ENCODE peak calls at places on chromosomes 1 and 21, in seven cellular contexts. N is psoas muscle, Z is transverse colon, V is lower lobe of right lung, Y is ovary, B is MM.1S, C is colonic mucosa. U is an unnamed sample.
A peak's percentile ranks its signal among the peaks of the same experiment; 100 is the strongest.

GRCh38 chr1:46302091-46303037 is 1.1 kb downstream of the LRRC41 start:
- DNase-seq in N (peak; percentile 63), Z (peak; percentile 66), V (peak; percentile 75), Y (peak; percentile 77), B (peak; percentile 61), C (peak; percentile 53), U (peak; percentile 51)

GRCh38 chr1:113074237-113074636 is 1.2 kb downstream of the LRIG2 start:
- DNase-seq in N (no peak), Z (no peak), V (no peak), Y (no peak), B (no peak), C (no peak), U (no peak)

GRCh38 chr1:19006000-19006399 is 49.5 kb upstream of the IFFO2 start:
- DNase-seq in N (no peak), Z (no peak), V (no peak), Y (no peak), B (no peak), C (peak; percentile 37), U (no peak)

GRCh38 chr21:45036630-45037029 is 37.8 kb upstream of the ADARB1 start:
- DNase-seq in N (no peak), Z (no peak), V (no peak), Y (no peak), B (no peak), C (no peak), U (no peak)

GRCh38 chr1:19435181-19435580 is 50.2 kb downstream of the CAPZB start:
- DNase-seq in N (no peak), Z (no peak), V (no peak), Y (no peak), B (no peak), C (no peak), U (no peak)

GRCh38 chr1:202349263-202349928 is 897 bp downstream of the PPP1R12B start:
- DNase-seq in N (no peak), Z (peak; percentile 12), V (no peak), Y (no peak), B (peak; percentile 52), C (no peak), U (no peak)

GRCh38 chr1:154170547-154171221 is 15.8 kb upstream of the NUP210L start:
- DNase-seq in N (no peak), Z (no peak), V (no peak), Y (no peak), B (no peak), C (no peak), U (no peak)

GRCh38 chr1:27527857-27528700 is 38.1 kb upstream of the WASF2 start:
- DNase-seq in N (no peak), Z (peak; percentile 83), V (peak; percentile 83), Y (peak; percentile 86), B (peak; percentile 33), C (peak; percentile 87), U (peak; percentile 51)

GRCh38 chr1:53089478-53090226 is 27.6 kb downstream of the PODN start:
- DNase-seq in N (no peak), Z (peak; percentile 54), V (no peak), Y (no peak), B (no peak), C (peak; percentile 53), U (no peak)

GRCh38 chr1:236018885-236019453 is 45.9 kb downstream of the NID1 start:
- DNase-seq in N (peak; percentile 84), Z (peak; percentile 62), V (no peak), Y (peak; percentile 87), B (no peak), C (peak; percentile 48), U (no peak)

GRCh38 chr1:153803479-153804056 is 28.4 kb downstream of the SLC27A3 start:
- DNase-seq in N (no peak), Z (no peak), V (no peak), Y (no peak), B (no peak), C (no peak), U (no peak)

GRCh38 chr1:161374373-161374772 is 6.7 kb upstream of the CFAP126 start:
- DNase-seq in N (no peak), Z (no peak), V (no peak), Y (no peak), B (no peak), C (no peak), U (no peak)

GRCh38 chr1:48777219-48777895 is 666 bp upstream of the BEND5 start:
- DNase-seq in N (no peak), Z (no peak), V (no peak), Y (peak; percentile 33), B (no peak), C (peak; percentile 20), U (no peak)

GRCh38 chr1:154420172-154420571 is 15.0 kb downstream of the IL6R start:
- DNase-seq in N (peak; percentile 90), Z (peak; percentile 78), V (peak; percentile 84), Y (peak; percentile 88), B (peak; percentile 89), C (peak; percentile 73), U (peak; percentile 28)

GRCh38 chr1:187474266-187474665 is 645.5 kb downstream of the PLA2G4A start:
- DNase-seq in N (no peak), Z (no peak), V (no peak), Y (no peak), B (no peak), C (no peak), U (no peak)

GRCh38 chr1:116667577-116668105 is at the start of gene IGSF3:
- DNase-seq in N (peak; percentile 76), Z (peak; percentile 85), V (peak; percentile 88), Y (peak; percentile 53), B (peak; percentile 49), C (peak; percentile 86), U (peak; percentile 10)

GRCh38 chr1:57512386-57512785 is 88.5 kb upstream of the DAB1 start:
- DNase-seq in N (no peak), Z (no peak), V (no peak), Y (no peak), B (no peak), C (no peak), U (no peak)

GRCh38 chr1:59083946-59084865 is 212.7 kb upstream of the FGGY start:
- DNase-seq in N (peak; percentile 30), Z (no peak), V (no peak), Y (peak; percentile 40), B (no peak), C (no peak), U (no peak)

GRCh38 chr21:25369524-25370300 is 237.6 kb downstream of the MRPL39 start:
- DNase-seq in N (no peak), Z (no peak), V (no peak), Y (no peak), B (no peak), C (no peak), U (no peak)

GRCh38 chr1:159936284-159936904 is 9.0 kb downstream of the IGSF9 start:
- DNase-seq in N (peak; percentile 66), Z (peak; percentile 91), V (peak; percentile 79), Y (peak; percentile 77), B (peak; percentile 74), C (peak; percentile 94), U (peak; percentile 69)

GRCh38 chr1:43284711-43285110 is 670 bp downstream of the C1orf210 start:
- DNase-seq in N (no peak), Z (no peak), V (peak; percentile 24), Y (peak; percentile 17), B (no peak), C (peak; percentile 57), U (no peak)

GRCh38 chr1:234986750-234987414 is 141.8 kb downstream of the TOMM20 start:
- DNase-seq in N (no peak), Z (no peak), V (no peak), Y (no peak), B (no peak), C (no peak), U (no peak)

GRCh38 chr1:234987415-234988159 is 141.1 kb downstream of the TOMM20 start:
- DNase-seq in N (peak; percentile 74), Z (peak; percentile 68), V (peak; percentile 60), Y (peak; percentile 85), B (no peak), C (peak; percentile 57), U (no peak)

GRCh38 chr1:234985531-234986294 is 142.9 kb downstream of the TOMM20 start:
- DNase-seq in N (no peak), Z (no peak), V (no peak), Y (no peak), B (no peak), C (no peak), U (no peak)

GRCh38 chr1:234983554-234983911 is 145.1 kb downstream of the TOMM20 start:
- DNase-seq in N (no peak), Z (no peak), V (no peak), Y (no peak), B (no peak), C (no peak), U (no peak)

DNA sequence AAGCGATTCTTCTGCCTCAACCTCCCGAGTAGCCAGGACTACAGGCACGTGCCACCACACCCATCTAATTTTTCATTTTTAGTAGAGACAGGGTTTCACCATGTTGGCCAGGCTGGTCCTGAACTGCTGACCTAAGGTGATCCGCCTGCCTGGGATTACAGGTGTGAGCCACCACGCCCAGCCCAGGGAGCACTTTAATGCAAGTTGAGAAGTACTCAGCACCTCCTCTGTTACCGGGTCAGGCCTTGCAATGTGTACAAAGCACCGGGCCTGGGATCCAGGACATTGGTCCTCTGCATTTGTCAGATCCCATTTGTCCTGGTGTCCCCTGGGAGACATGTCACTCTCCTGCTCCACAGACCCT is 143.6 kb downstream of the TOMM20 start:
- DNase-seq in N (no peak), Z (no peak), V (no peak), Y (no peak), B (no peak), C (no peak), U (no peak)
- H3K27ac ChIP-seq in N (peak overlapping the region; percentile 46), Z (peak overlapping the region; percentile 91), V (peak overlapping the region; percentile 75), Y (no peak overlapping the region), B (no peak overlapping the region), C (peak overlapping the region; percentile 30), U (no peak overlapping the region)

GRCh38 chr1:183806650-183807049 is 1.7 kb downstream of the RGL1 start:
- DNase-seq in N (no peak), Z (no peak), V (no peak), Y (no peak), B (peak; percentile 24), C (no peak), U (no peak)
- H3K4me3 ChIP-seq in N (peak overlapping the region; percentile 71), Z (peak overlapping the region; percentile 44), V (peak overlapping the region; percentile 69), Y (peak overlapping the region; percentile 54), B (peak overlapping the region; percentile 95), C (peak overlapping the region; percentile 0), U (no peak overlapping the region)

GRCh38 chr1:21857142-21857839 is 45.2 kb downstream of the LDLRAD2 start:
- DNase-seq in N (no peak), Z (no peak), V (no peak), Y (no peak), B (no peak), C (no peak), U (no peak)
- H3K36me3 ChIP-seq in N (peaks cover 5% of the 10 kb centered on the region), Z (no peaks in the 10 kb centered on the region), V (peaks cover 97% of the 10 kb centered on the region), Y (no peaks in the 10 kb centered on the region), B (no peaks in the 10 kb centered on the region), C (peaks cover 21% of the 10 kb centered on the region), U (no peaks in the 10 kb centered on the region)

DNA sequence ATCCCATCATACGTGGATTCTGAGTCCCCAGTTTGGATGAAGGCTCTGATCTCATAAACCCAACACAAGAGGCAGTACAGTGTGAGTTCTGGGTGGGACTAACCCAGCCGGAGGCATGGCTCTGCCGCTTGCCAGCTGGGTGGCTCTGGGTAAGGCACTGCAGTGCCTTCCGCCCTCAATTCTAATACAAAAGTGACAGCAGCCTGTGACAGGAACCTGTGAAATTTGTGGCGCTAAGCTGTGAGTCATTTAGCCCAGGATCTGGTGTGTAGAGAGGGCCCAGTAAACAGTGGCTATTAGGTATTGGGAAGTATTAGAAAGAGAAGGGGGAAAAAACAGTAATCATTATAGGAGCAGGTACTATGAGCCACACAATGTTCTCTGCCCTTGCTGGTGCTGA is 23.3 kb downstream of the HSPG2 start:
- DNase-seq in N (no peak), Z (no peak), V (no peak), Y (no peak), B (no peak), C (no peak), U (no peak)
- H3K27ac ChIP-seq in N (peak overlapping the region; percentile 87), Z (peak overlapping the region; percentile 74), V (peak overlapping the region; percentile 74), Y (no peak overlapping the region), B (no peak overlapping the region), C (peak overlapping the region; percentile 69), U (no peak overlapping the region)

U was measured in CD4-positive, alpha-beta memory T cell.